ENCODE peak calls at places on chromosomes 6 and 20, in eight cellular contexts. N is M059J; S is NCI-H2107; Z is activated gamma-delta T cell treated with anti-CD3 and anti-CD28 coated beads, Interleukin-2, amount 50 U/mL, for 16 hours; Q is chondrocyte; F is D341Med; H is Karpas-422; V is Peyer's patch. D is an unnamed sample.

GRCh38 chr6:111011360-111012142 is 29.7 kb downstream of the RPF2 start:
- DNase-seq in N (peak; percentile 66), S (no peak), Z (no peak), Q (no peak), F (peak; percentile 55), H (peak; percentile 68), V (no peak), D (no peak)

GRCh38 chr6:170049641-170050491 is 241.0 kb downstream of the DLL1 start:
- DNase-seq in N (peak; percentile 22), S (no peak), Z (no peak), Q (peak; percentile 80), F (no peak), H (no peak), V (peak; percentile 87), D (peak; percentile 92)

GRCh38 chr6:94600648-94601047 is 976.7 kb upstream of the MANEA start:
- DNase-seq in N (no peak), S (no peak), Z (no peak), Q (no peak), F (no peak), H (no peak), V (no peak), D (no peak)

GRCh38 chr6:111862727-111863126 is 10.5 kb downstream of the FYN start:
- DNase-seq in N (no peak), S (no peak), Z (no peak), Q (no peak), F (no peak), H (no peak), V (no peak), D (no peak)

GRCh38 chr20:58547527-58548475 is 32.6 kb upstream of the APCDD1L start:
- DNase-seq in N (peak; percentile 71), S (no peak), Z (no peak), Q (no peak), F (no peak), H (no peak), V (no peak), D (no peak)

GRCh38 chr6:63440057-63440456 is 120.3 kb upstream of the LGSN start:
- DNase-seq in N (no peak), S (no peak), Z (no peak), Q (no peak), F (no peak), H (no peak), V (no peak), D (no peak)

GRCh38 chr20:56974499-56975250 is 291.8 kb downstream of the BMP7 start:
- DNase-seq in N (peak; percentile 63), S (no peak), Z (no peak), Q (no peak), F (peak; percentile 70), H (peak; percentile 86), V (no peak), D (no peak)

GRCh38 chr6:2990179-2990931 is 9.3 kb upstream of the NQO2 start:
- DNase-seq in N (peak; percentile 71), S (no peak), Z (no peak), Q (no peak), F (no peak), H (peak; percentile 44), V (peak; percentile 70), D (peak; percentile 50)

GRCh38 chr6:30882764-30883475 is 1.4 kb upstream of the DDR1 start:
- DNase-seq in N (no peak), S (no peak), Z (no peak), Q (no peak), F (no peak), H (no peak), V (peak; percentile 87), D (no peak)

GRCh38 chr20:5480824-5481600 is 164.3 kb upstream of the PROKR2 start:
- DNase-seq in N (peak; percentile 10), S (no peak), Z (no peak), Q (no peak), F (no peak), H (no peak), V (no peak), D (no peak)

GRCh38 chr20:61414455-61414991 is 162.5 kb downstream of the CDH4 start:
- DNase-seq in N (no peak), S (no peak), Z (no peak), Q (no peak), F (no peak), H (no peak), V (no peak), D (no peak)

GRCh38 chr6:101666256-101666655 is 272.7 kb downstream of the GRIK2 start:
- DNase-seq in N (peak; percentile 89), S (no peak), Z (no peak), Q (no peak), F (no peak), H (no peak), V (no peak), D (no peak)

GRCh38 chr6:163994566-163994965 is 580.0 kb downstream of the QKI start:
- DNase-seq in N (no peak), S (no peak), Z (no peak), Q (no peak), F (no peak), H (no peak), V (no peak), D (no peak)

GRCh38 chr6:81788748-81789147 is 36.3 kb upstream of the TENT5A start:
- DNase-seq in N (peak; percentile 32), S (no peak), Z (no peak), Q (no peak), F (no peak), H (no peak), V (peak; percentile 46), D (no peak)

GRCh38 chr6:165562421-165563090 is 100.5 kb downstream of the PDE10A start:
- DNase-seq in N (no peak), S (no peak), Z (no peak), Q (no peak), F (no peak), H (peak; percentile 69), V (no peak), D (no peak)

GRCh38 chr6:106094261-106094963 is 8.3 kb downstream of the PRDM1 start:
- DNase-seq in N (no peak), S (no peak), Z (no peak), Q (no peak), F (no peak), H (no peak), V (no peak), D (no peak)

GRCh38 chr6:100338090-100338489 is 126.6 kb downstream of the SIM1 start:
- DNase-seq in N (no peak), S (no peak), Z (no peak), Q (no peak), F (no peak), H (no peak), V (no peak), D (no peak)

GRCh38 chr20:63127700-63128364 is 88.1 kb downstream of the YTHDF1 start:
- DNase-seq in N (no peak), S (no peak), Z (no peak), Q (peak; percentile 33), F (no peak), H (no peak), V (no peak), D (no peak)

GRCh38 chr6:114282268-114282667 is 60.6 kb downstream of the HS3ST5 start:
- DNase-seq in N (no peak), S (no peak), Z (no peak), Q (no peak), F (no peak), H (no peak), V (no peak), D (no peak)

D was measured in Right ventricle myocardium superior.